ENCODE peak calls at places on chromosomes 1 and 21, in nine cellular contexts. One of them, this sample, is unnamed.
A peak's percentile ranks its signal among the peaks of the same experiment; 100 is the strongest.

GRCh38 chr1:168582690-168583325 is 6.4 kb downstream of the XCL1 start:
- DNase-seq in HFF-Myc: peak; percentile 33
- DNase-seq in fibroblast of pulmonary artery: peak; percentile 4
- DNase-seq in heart left ventricle: no peak
- DNase-seq in glutamatergic neuron: no peak
- DNase-seq in AG09319: peak; percentile 30
- DNase-seq in H1: no peak
- DNase-seq in astrocyte of the spinal cord: peak; percentile 30
- DNase-seq in type B pancreatic cell: no peak
- DNase-seq in this sample: no peak

GRCh38 chr1:1310476-1311053 is 2.2 kb downstream of the PUSL1 start:
- DNase-seq in HFF-Myc: no peak
- DNase-seq in fibroblast of pulmonary artery: no peak
- DNase-seq in heart left ventricle: no peak
- DNase-seq in glutamatergic neuron: no peak
- DNase-seq in AG09319: no peak
- DNase-seq in H1: no peak
- DNase-seq in astrocyte of the spinal cord: no peak
- DNase-seq in type B pancreatic cell: no peak
- DNase-seq in this sample: no peak

GRCh38 chr21:38325216-38325615 is 68.4 kb downstream of the KCNJ15 start:
- DNase-seq in HFF-Myc: no peak
- DNase-seq in fibroblast of pulmonary artery: no peak
- DNase-seq in heart left ventricle: no peak
- DNase-seq in glutamatergic neuron: no peak
- DNase-seq in AG09319: no peak
- DNase-seq in H1: no peak
- DNase-seq in astrocyte of the spinal cord: no peak
- DNase-seq in type B pancreatic cell: no peak
- DNase-seq in this sample: no peak

GRCh38 chr21:26717146-26717739 is 128.0 kb downstream of the ADAMTS1 start:
- DNase-seq in HFF-Myc: no peak
- DNase-seq in fibroblast of pulmonary artery: peak; percentile 52
- DNase-seq in heart left ventricle: no peak
- DNase-seq in glutamatergic neuron: no peak
- DNase-seq in AG09319: no peak
- DNase-seq in H1: no peak
- DNase-seq in astrocyte of the spinal cord: peak; percentile 44
- DNase-seq in type B pancreatic cell: no peak
- DNase-seq in this sample: peak; percentile 38

GRCh38 chr1:53589043-53589887 is 130.1 kb downstream of the DMRTB1 start:
- DNase-seq in HFF-Myc: no peak
- DNase-seq in fibroblast of pulmonary artery: no peak
- DNase-seq in heart left ventricle: no peak
- DNase-seq in glutamatergic neuron: no peak
- DNase-seq in AG09319: no peak
- DNase-seq in H1: no peak
- DNase-seq in astrocyte of the spinal cord: no peak
- DNase-seq in type B pancreatic cell: peak; percentile 59
- DNase-seq in this sample: no peak

GRCh38 chr1:45205910-45206721 is at the start of gene ZSWIM5:
- DNase-seq in HFF-Myc: no peak
- DNase-seq in fibroblast of pulmonary artery: peak; percentile 47
- DNase-seq in heart left ventricle: peak; percentile 52
- DNase-seq in glutamatergic neuron: peak; percentile 77
- DNase-seq in AG09319: no peak
- DNase-seq in H1: peak; percentile 83
- DNase-seq in astrocyte of the spinal cord: peak; percentile 41
- DNase-seq in type B pancreatic cell: peak; percentile 80
- DNase-seq in this sample: peak; percentile 96

GRCh38 chr1:81998165-81998564 is 197.4 kb downstream of the ADGRL2 start:
- DNase-seq in HFF-Myc: no peak
- DNase-seq in fibroblast of pulmonary artery: peak; percentile 7
- DNase-seq in heart left ventricle: no peak
- DNase-seq in glutamatergic neuron: no peak
- DNase-seq in AG09319: no peak
- DNase-seq in H1: no peak
- DNase-seq in astrocyte of the spinal cord: peak; percentile 2
- DNase-seq in type B pancreatic cell: no peak
- DNase-seq in this sample: no peak

GRCh38 chr1:183711165-183711678 is 58.1 kb upstream of the APOBEC4 start:
- DNase-seq in HFF-Myc: no peak
- DNase-seq in fibroblast of pulmonary artery: no peak
- DNase-seq in heart left ventricle: no peak
- DNase-seq in glutamatergic neuron: no peak
- DNase-seq in AG09319: no peak
- DNase-seq in H1: no peak
- DNase-seq in astrocyte of the spinal cord: no peak
- DNase-seq in type B pancreatic cell: no peak
- DNase-seq in this sample: no peak

GRCh38 chr1:23558140-23558871 is 995 bp downstream of the ID3 start:
- DNase-seq in HFF-Myc: no peak
- DNase-seq in fibroblast of pulmonary artery: peak; percentile 78
- DNase-seq in heart left ventricle: peak; percentile 81
- DNase-seq in glutamatergic neuron: no peak
- DNase-seq in AG09319: no peak
- DNase-seq in H1: no peak
- DNase-seq in astrocyte of the spinal cord: peak; percentile 55
- DNase-seq in type B pancreatic cell: no peak
- DNase-seq in this sample: peak; percentile 89

GRCh38 chr1:101911894-101912293 is 84.8 kb downstream of the OLFM3 start:
- DNase-seq in HFF-Myc: no peak
- DNase-seq in fibroblast of pulmonary artery: no peak
- DNase-seq in heart left ventricle: peak; percentile 29
- DNase-seq in glutamatergic neuron: no peak
- DNase-seq in AG09319: no peak
- DNase-seq in H1: no peak
- DNase-seq in astrocyte of the spinal cord: no peak
- DNase-seq in type B pancreatic cell: no peak
- DNase-seq in this sample: no peak

GRCh38 chr1:152167835-152168534 is 9.0 kb upstream of the RPTN start:
- DNase-seq in HFF-Myc: peak; percentile 54
- DNase-seq in fibroblast of pulmonary artery: peak; percentile 59
- DNase-seq in heart left ventricle: no peak
- DNase-seq in glutamatergic neuron: no peak
- DNase-seq in AG09319: no peak
- DNase-seq in H1: no peak
- DNase-seq in astrocyte of the spinal cord: peak; percentile 76
- DNase-seq in type B pancreatic cell: no peak
- DNase-seq in this sample: no peak

GRCh38 chr1:151827853-151828252 is 3.7 kb downstream of the RORC start:
- DNase-seq in HFF-Myc: no peak
- DNase-seq in fibroblast of pulmonary artery: no peak
- DNase-seq in heart left ventricle: no peak
- DNase-seq in glutamatergic neuron: no peak
- DNase-seq in AG09319: no peak
- DNase-seq in H1: no peak
- DNase-seq in astrocyte of the spinal cord: no peak
- DNase-seq in type B pancreatic cell: no peak
- DNase-seq in this sample: peak; percentile 80

GRCh38 chr1:8239306-8240023 is 78.4 kb upstream of the SLC45A1 start:
- DNase-seq in HFF-Myc: no peak
- DNase-seq in fibroblast of pulmonary artery: peak; percentile 34
- DNase-seq in heart left ventricle: no peak
- DNase-seq in glutamatergic neuron: no peak
- DNase-seq in AG09319: no peak
- DNase-seq in H1: peak; percentile 55
- DNase-seq in astrocyte of the spinal cord: no peak
- DNase-seq in type B pancreatic cell: no peak
- DNase-seq in this sample: no peak

GRCh38 chr1:44842415-44842762 is 664 bp downstream of the PTCH2 start:
- DNase-seq in HFF-Myc: no peak
- DNase-seq in fibroblast of pulmonary artery: no peak
- DNase-seq in heart left ventricle: no peak
- DNase-seq in glutamatergic neuron: no peak
- DNase-seq in AG09319: no peak
- DNase-seq in H1: no peak
- DNase-seq in astrocyte of the spinal cord: no peak
- DNase-seq in type B pancreatic cell: no peak
- DNase-seq in this sample: no peak

GRCh38 chr1:43980255-43981134 is 1.5 kb downstream of the B4GALT2 start:
- DNase-seq in HFF-Myc: no peak
- DNase-seq in fibroblast of pulmonary artery: peak; percentile 36
- DNase-seq in heart left ventricle: no peak
- DNase-seq in glutamatergic neuron: no peak
- DNase-seq in AG09319: no peak
- DNase-seq in H1: no peak
- DNase-seq in astrocyte of the spinal cord: no peak
- DNase-seq in type B pancreatic cell: no peak
- DNase-seq in this sample: peak; percentile 95

GRCh38 chr1:65027699-65028358 is 61.5 kb upstream of the JAK1 start:
- DNase-seq in HFF-Myc: no peak
- DNase-seq in fibroblast of pulmonary artery: peak; percentile 23
- DNase-seq in heart left ventricle: peak; percentile 64
- DNase-seq in glutamatergic neuron: no peak
- DNase-seq in AG09319: no peak
- DNase-seq in H1: no peak
- DNase-seq in astrocyte of the spinal cord: peak; percentile 25
- DNase-seq in type B pancreatic cell: no peak
- DNase-seq in this sample: no peak

GRCh38 chr1:87450615-87451209 is 122.0 kb downstream of the LMO4 start:
- DNase-seq in HFF-Myc: no peak
- DNase-seq in fibroblast of pulmonary artery: no peak
- DNase-seq in heart left ventricle: no peak
- DNase-seq in glutamatergic neuron: no peak
- DNase-seq in AG09319: no peak
- DNase-seq in H1: no peak
- DNase-seq in astrocyte of the spinal cord: no peak
- DNase-seq in type B pancreatic cell: no peak
- DNase-seq in this sample: no peak
- TF ChIP-seq CTCF in HFF-Myc: no peak
- TF ChIP-seq CTCF in fibroblast of pulmonary artery: no peak
- TF ChIP-seq CTCF in heart left ventricle: no peak
- TF ChIP-seq CTCF in glutamatergic neuron: no peak
- TF ChIP-seq CTCF in AG09319: no peak
- TF ChIP-seq CTCF in H1: peak; percentile 28
- TF ChIP-seq CTCF in astrocyte of the spinal cord: no peak
- TF ChIP-seq CTCF in type B pancreatic cell: no peak
- TF ChIP-seq CTCF in this sample: no peak

GRCh38 chr1:15881961-15882360 is 34.5 kb downstream of the SPEN start:
- DNase-seq in HFF-Myc: no peak
- DNase-seq in fibroblast of pulmonary artery: no peak
- DNase-seq in heart left ventricle: no peak
- DNase-seq in glutamatergic neuron: no peak
- DNase-seq in AG09319: no peak
- DNase-seq in H1: no peak
- DNase-seq in astrocyte of the spinal cord: no peak
- DNase-seq in type B pancreatic cell: no peak
- DNase-seq in this sample: no peak

GRCh38 chr1:15870421-15870820 is 22.9 kb downstream of the SPEN start:
- DNase-seq in HFF-Myc: no peak
- DNase-seq in fibroblast of pulmonary artery: peak; percentile 33
- DNase-seq in heart left ventricle: no peak
- DNase-seq in glutamatergic neuron: no peak
- DNase-seq in AG09319: no peak
- DNase-seq in H1: no peak
- DNase-seq in astrocyte of the spinal cord: no peak
- DNase-seq in type B pancreatic cell: no peak
- DNase-seq in this sample: peak; percentile 15

DNA sequence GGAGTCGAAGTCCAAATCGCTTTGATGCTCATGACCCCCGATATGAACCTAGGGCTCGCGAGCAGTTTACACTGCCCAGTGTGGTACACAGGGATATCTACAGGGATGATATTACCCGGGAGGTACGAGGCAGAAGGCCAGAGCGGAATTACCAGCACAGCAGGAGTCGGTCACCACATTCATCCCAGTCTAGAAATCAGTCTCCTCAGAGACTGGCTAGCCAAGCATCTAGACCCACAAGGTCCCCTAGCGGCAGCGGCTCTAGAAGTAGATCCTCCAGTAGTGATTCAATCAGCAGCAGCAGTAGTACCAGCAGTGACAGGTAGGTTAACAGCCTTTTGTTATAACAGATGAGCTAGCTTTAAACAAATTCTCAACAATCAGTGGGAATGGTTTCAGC is 28.9 kb downstream of the SPEN start:
- DNase-seq in HFF-Myc: no peak
- DNase-seq in fibroblast of pulmonary artery: peak; percentile 19
- DNase-seq in heart left ventricle: no peak
- DNase-seq in glutamatergic neuron: peak; percentile 47
- DNase-seq in AG09319: no peak
- DNase-seq in H1: peak; percentile 55
- DNase-seq in astrocyte of the spinal cord: no peak
- DNase-seq in type B pancreatic cell: no peak
- DNase-seq in this sample: peak; percentile 38
- TF ChIP-seq CTCF in HFF-Myc: no peak
- TF ChIP-seq CTCF in fibroblast of pulmonary artery: peak; percentile 20
- TF ChIP-seq CTCF in heart left ventricle: no peak
- TF ChIP-seq CTCF in glutamatergic neuron: peak; percentile 47
- TF ChIP-seq CTCF in AG09319: no peak
- TF ChIP-seq CTCF in H1: peak; percentile 74
- TF ChIP-seq CTCF in astrocyte of the spinal cord: peak; percentile 10
- TF ChIP-seq CTCF in type B pancreatic cell: peak; percentile 57
- TF ChIP-seq CTCF in this sample: no peak

DNA sequence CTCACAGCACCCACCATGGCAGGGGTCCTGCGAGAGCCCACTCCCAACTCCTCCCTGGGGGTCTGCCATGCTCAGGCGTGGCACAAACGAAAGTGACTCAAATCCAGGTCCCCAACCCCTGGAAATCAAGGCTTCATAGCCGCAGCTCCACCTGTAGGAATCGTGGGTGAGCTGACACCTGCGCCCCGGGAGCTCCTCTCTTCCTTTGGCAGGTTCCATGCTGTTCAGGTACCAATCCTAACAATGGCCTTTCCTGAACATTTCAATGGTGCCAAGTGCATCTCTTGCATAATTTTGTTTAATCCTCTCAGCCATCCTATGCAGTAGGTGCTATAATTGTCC is 28.9 kb upstream of the NPPB start:
- DNase-seq in HFF-Myc: no peak
- DNase-seq in fibroblast of pulmonary artery: no peak
- DNase-seq in heart left ventricle: no peak
- DNase-seq in glutamatergic neuron: no peak
- DNase-seq in AG09319: no peak
- DNase-seq in H1: no peak
- DNase-seq in astrocyte of the spinal cord: no peak
- DNase-seq in type B pancreatic cell: no peak
- DNase-seq in this sample: peak; percentile 26
- TF ChIP-seq CTCF in HFF-Myc: no peak
- TF ChIP-seq CTCF in fibroblast of pulmonary artery: no peak
- TF ChIP-seq CTCF in heart left ventricle: no peak
- TF ChIP-seq CTCF in glutamatergic neuron: no peak
- TF ChIP-seq CTCF in AG09319: no peak
- TF ChIP-seq CTCF in H1: no peak
- TF ChIP-seq CTCF in astrocyte of the spinal cord: no peak
- TF ChIP-seq CTCF in type B pancreatic cell: no peak
- TF ChIP-seq CTCF in this sample: no peak

DNA sequence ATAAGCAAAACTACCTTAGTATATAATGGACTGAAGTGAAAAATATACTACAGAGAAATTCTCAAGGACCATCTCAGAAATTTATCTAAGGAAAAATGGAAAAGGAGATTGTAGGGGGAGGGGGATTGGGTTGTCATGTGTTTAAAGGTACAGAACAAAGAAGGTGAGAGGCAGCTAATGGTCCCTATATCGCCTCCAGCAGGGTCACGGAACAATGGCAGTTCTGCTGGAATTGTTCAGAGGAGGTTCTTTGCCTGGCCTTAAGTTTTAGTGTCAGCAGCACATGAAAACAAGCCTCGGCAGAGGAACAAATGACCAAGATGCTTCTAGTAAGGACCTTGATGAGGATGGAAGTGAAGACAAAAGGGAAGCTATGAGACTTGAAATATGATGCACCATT is 42.0 kb upstream of the RGS2 start:
- DNase-seq in HFF-Myc: no peak
- DNase-seq in fibroblast of pulmonary artery: no peak
- DNase-seq in heart left ventricle: no peak
- DNase-seq in glutamatergic neuron: no peak
- DNase-seq in AG09319: no peak
- DNase-seq in H1: no peak
- DNase-seq in astrocyte of the spinal cord: no peak
- DNase-seq in type B pancreatic cell: no peak
- DNase-seq in this sample: no peak
- TF ChIP-seq CTCF in HFF-Myc: no peak
- TF ChIP-seq CTCF in fibroblast of pulmonary artery: no peak
- TF ChIP-seq CTCF in heart left ventricle: no peak
- TF ChIP-seq CTCF in glutamatergic neuron: no peak
- TF ChIP-seq CTCF in AG09319: no peak
- TF ChIP-seq CTCF in H1: peak; percentile 17
- TF ChIP-seq CTCF in astrocyte of the spinal cord: no peak
- TF ChIP-seq CTCF in type B pancreatic cell: no peak
- TF ChIP-seq CTCF in this sample: no peak

This sample was measured in osteoblast.